ENCODE peak calls at places on chromosomes 2 and 18, in nine cellular contexts. X, I, W, G, H, N, Q, Y and A are unnamed samples. For H3K4me1, the result is how much of the 10 kb centered on the place peaks cover.

GRCh38 chr2:68100189-68100588 is 37.4 kb upstream of the C1D start:
- DNase-seq in N (no peak), W (no peak), X (no peak), Q (no peak), G (no peak), I (no peak), Y (no peak), H (no peak), A (no peak)

GRCh38 chr2:45497355-45497754 is 113.7 kb downstream of the SRBD1 start:
- DNase-seq in Q (no peak), X (no peak), N (no peak), H (no peak), W (no peak), I (no peak), G (no peak), Y (no peak), A (no peak)

GRCh38 chr2:60516826-60517225 is 36.6 kb downstream of the BCL11A start:
- DNase-seq in X (no peak), W (no peak), H (no peak), I (no peak), Q (no peak), Y (no peak), G (no peak), N (no peak), A (no peak)

GRCh38 chr18:52442686-52443085 is 102.7 kb downstream of the DCC start:
- DNase-seq in W (no peak), X (no peak), Q (no peak), G (no peak), N (no peak), Y (no peak), H (no peak), I (no peak), A (no peak)

GRCh38 chr2:231883468-231883881 is 42.7 kb downstream of the NPPC start:
- DNase-seq in Q (no peak), N (no peak), W (no peak), H (no peak), G (no peak), X (peak), I (no peak), Y (no peak), A (no peak)

GRCh38 chr2:181752301-181752700 is 72.0 kb upstream of the NEUROD1 start:
- DNase-seq in N (no peak), G (no peak), I (no peak), X (peak), W (no peak), Y (no peak), Q (no peak), H (no peak), A (no peak)

GRCh38 chr2:53234548-53234903 is 533.1 kb upstream of the CHAC2 start:
- DNase-seq in I (no peak), H (no peak), Q (no peak), N (no peak), X (no peak), W (no peak), Y (no peak), G (peak), A (peak)

GRCh38 chr2:64090264-64090663 is 54.0 kb downstream of the PELI1 start:
- DNase-seq in I (no peak), X (no peak), Q (no peak), W (no peak), G (peak), H (peak), Y (no peak), N (no peak), A (no peak)

GRCh38 chr2:156435725-156436476 is at the start of gene GPD2:
- DNase-seq in Y (peak), Q (peak), I (peak), G (peak), H (peak), X (peak), N (peak), W (peak), A (peak)

GRCh38 chr2:79713131-79713785 is 200.4 kb downstream of the CTNNA2 start:
- DNase-seq in W (no peak), Y (no peak), G (no peak), I (no peak), N (no peak), X (no peak), H (no peak), Q (no peak), A (no peak)

GRCh38 chr2:18763338-18763737 is 174.0 kb upstream of the NT5C1B start:
- DNase-seq in G (no peak), W (no peak), Y (no peak), I (no peak), X (no peak), Q (no peak), N (no peak), H (no peak), A (no peak)

GRCh38 chr2:209334188-209335017 is 89.4 kb upstream of the MAP2 start:
- DNase-seq in H (peak), G (peak), X (peak), N (peak), Q (no peak), Y (peak), W (no peak), I (peak), A (peak)

GRCh38 chr18:68623342-68623741 is 91.6 kb downstream of the TMX3 start:
- DNase-seq in I (peak), Q (peak), H (no peak), X (peak), W (no peak), Y (peak), N (peak), G (peak), A (no peak)

GRCh38 chr2:218622606-218623238 is 15.0 kb downstream of the PLCD4 start:
- DNase-seq in Y (no peak), Q (no peak), H (no peak), I (no peak), X (no peak), N (no peak), G (no peak), W (no peak), A (no peak)

GRCh38 chr2:188693771-188694170 is 280.4 kb upstream of the COL3A1 start:
- DNase-seq in H (no peak), Y (no peak), Q (no peak), W (no peak), I (no peak), X (no peak), G (no peak), N (no peak), A (no peak)

GRCh38 chr2:232280341-232280740 is 98.2 kb upstream of the ALPP start:
- DNase-seq in Q (peak), Y (no peak), N (no peak), W (no peak), G (no peak), I (no peak), X (no peak), H (no peak), A (no peak)

GRCh38 chr18:70423988-70424387 is 135.1 kb downstream of the SOCS6 start:
- DNase-seq in W (no peak), H (no peak), I (peak), Q (no peak), G (no peak), X (no peak), N (no peak), Y (no peak), A (peak)

GRCh38 chr2:202161106-202161836 is 77.1 kb downstream of the SUMO1 start:
- DNase-seq in Q (no peak), N (no peak), H (no peak), X (no peak), Y (no peak), W (no peak), G (no peak), I (no peak), A (no peak)

GRCh38 chr2:122795763-122796162 is 1040.3 kb downstream of the TSN start:
- DNase-seq in I (no peak), N (no peak), Q (no peak), X (no peak), H (no peak), W (no peak), G (no peak), Y (no peak), A (no peak)

GRCh38 chr2:121336528-121337294 is 51.7 kb upstream of the TFCP2L1 start:
- DNase-seq in H (peak), Q (peak), W (no peak), Y (no peak), N (no peak), I (no peak), G (peak), X (no peak), A (no peak)

GRCh38 chr18:5527603-5528002 is 16.2 kb downstream of the EPB41L3 start:
- DNase-seq in G (no peak), X (peak), W (no peak), Y (no peak), N (no peak), H (peak), I (no peak), Q (peak), A (peak)

GRCh38 chr2:47190188-47190818 is 35.2 kb upstream of the STPG4 start:
- DNase-seq in Y (no peak), G (no peak), H (no peak), Q (no peak), I (no peak), W (no peak), X (peak), N (no peak), A (no peak)

GRCh38 chr2:30686000-30686399 is 121.2 kb downstream of the CAPN13 start:
- DNase-seq in Y (peak), I (no peak), H (no peak), G (peak), Q (peak), W (no peak), X (no peak), N (peak), A (no peak)

GRCh38 chr18:34493566-34494358 is 216.3 kb upstream of the DTNA start:
- DNase-seq in G (peak), H (no peak), Y (no peak), I (no peak), X (peak), Q (peak), N (peak), W (no peak), A (no peak)

GRCh38 chr2:209913786-209914185 is 88.7 kb upstream of the RPE start:
- DNase-seq in H (no peak), Q (no peak), W (no peak), I (no peak), X (no peak), Y (no peak), N (no peak), G (no peak), A (no peak)

GRCh38 chr2:225006730-225007129 is 35.5 kb downstream of the DOCK10 start:
- DNase-seq in W (no peak), G (no peak), Y (no peak), N (no peak), Q (no peak), H (no peak), X (no peak), I (no peak), A (no peak)

GRCh38 chr2:29309090-29310054 is 194.2 kb downstream of the CLIP4 start:
- DNase-seq in G (peak), I (peak), Y (peak), H (peak), N (peak), X (peak), Q (no peak), W (no peak), A (peak)

GRCh38 chr2:235270951-235271350 is 222.9 kb upstream of the AGAP1 start:
- DNase-seq in N (no peak), X (no peak), G (no peak), Y (no peak), I (no peak), W (no peak), H (no peak), Q (no peak), A (no peak)

GRCh38 chr2:171668111-171668600 is 19.1 kb upstream of the DYNC1I2 start:
- DNase-seq in I (no peak), N (no peak), H (no peak), X (no peak), G (peak), W (no peak), Y (no peak), Q (no peak), A (no peak)

GRCh38 chr2:98487101-98487805 is 42.6 kb downstream of the INPP4A start:
- DNase-seq in Y (no peak), H (no peak), W (no peak), Q (no peak), X (no peak), I (no peak), N (no peak), G (no peak), A (no peak)

GRCh38 chr2:200219400-200220113 is 86.9 kb upstream of the SPATS2L start:
- DNase-seq in G (peak), W (no peak), Y (no peak), H (no peak), I (no peak), X (no peak), N (no peak), Q (no peak), A (no peak)

GRCh38 chr2:6011871-6012380 is 319.7 kb downstream of the SOX11 start:
- DNase-seq in W (no peak), N (peak), Q (no peak), H (no peak), I (no peak), G (peak), X (no peak), Y (no peak), A (no peak)

DNA sequence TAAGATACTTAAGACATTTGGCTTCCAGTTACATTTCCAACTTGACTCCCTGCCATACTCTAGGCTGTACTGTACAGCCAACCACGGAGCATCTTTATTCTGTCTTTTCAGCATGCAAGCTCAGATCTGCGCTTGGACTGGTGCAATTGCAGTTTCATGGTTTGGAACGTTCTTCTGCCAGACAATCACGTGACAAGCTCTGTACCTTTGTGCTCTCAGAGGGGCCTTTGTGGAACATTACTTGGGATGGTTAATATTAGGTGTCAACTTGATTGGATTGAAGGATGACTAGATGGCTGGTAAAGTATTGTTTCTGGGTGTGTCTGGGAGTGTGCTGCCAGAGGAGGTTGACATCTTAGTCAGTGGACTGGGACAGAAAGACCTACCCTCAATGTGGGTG is 325.7 kb downstream of the SOX11 start:
- DNase-seq in N (no peak), W (no peak), X (no peak), I (no peak), Y (no peak), H (no peak), G (no peak), Q (no peak), A (no peak)
- TF ChIP-seq CTCF in N (no peak), W (no peak), X (no peak), I (no peak), Y (no peak), H (no peak), G (no peak), Q (no peak), A (no peak)

DNA sequence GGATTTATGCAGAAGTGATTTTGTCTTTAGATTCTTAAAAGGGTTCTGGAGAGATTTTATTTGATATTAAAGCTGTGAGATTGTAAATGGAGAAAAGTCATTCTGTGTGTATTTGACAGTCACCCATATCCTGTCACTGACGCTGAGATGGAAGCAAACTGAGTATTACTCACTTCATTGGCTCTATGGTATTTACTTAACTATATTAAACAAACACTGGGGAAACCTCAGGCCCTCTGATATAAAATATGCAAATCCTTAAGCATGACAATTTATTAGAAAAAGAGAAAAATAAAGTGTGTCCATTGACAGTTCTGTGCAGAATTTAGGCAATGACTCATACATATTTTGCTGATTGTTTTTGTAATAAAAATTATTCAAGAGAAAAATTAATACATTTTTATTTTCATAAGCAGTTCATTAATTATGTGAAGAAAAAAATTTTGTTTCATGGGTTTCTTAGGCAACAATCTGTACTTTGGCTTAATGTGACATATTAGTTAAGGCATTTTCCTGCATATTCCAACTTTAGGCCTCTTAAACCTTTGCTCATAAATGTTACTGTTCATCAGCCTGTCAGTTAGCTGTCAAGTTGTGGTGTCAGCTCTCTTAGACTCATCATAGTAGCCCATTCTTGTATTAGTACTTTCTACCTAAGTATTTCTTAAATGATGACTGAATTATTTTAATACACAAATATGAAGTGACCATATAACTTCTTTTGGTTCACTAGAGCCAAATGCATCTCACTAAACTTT is 99.9 kb downstream of the PARD3B start:
- DNase-seq in I (no peak), N (no peak), X (peak), Y (no peak), H (no peak), W (no peak), G (no peak), Q (no peak), A (no peak)
- TF ChIP-seq POLR2AphosphoS5 in I (no peak), N (no peak), X (no peak), Y (no peak), H (no peak), W (no peak), G (no peak), Q (no peak), A (no peak)

DNA sequence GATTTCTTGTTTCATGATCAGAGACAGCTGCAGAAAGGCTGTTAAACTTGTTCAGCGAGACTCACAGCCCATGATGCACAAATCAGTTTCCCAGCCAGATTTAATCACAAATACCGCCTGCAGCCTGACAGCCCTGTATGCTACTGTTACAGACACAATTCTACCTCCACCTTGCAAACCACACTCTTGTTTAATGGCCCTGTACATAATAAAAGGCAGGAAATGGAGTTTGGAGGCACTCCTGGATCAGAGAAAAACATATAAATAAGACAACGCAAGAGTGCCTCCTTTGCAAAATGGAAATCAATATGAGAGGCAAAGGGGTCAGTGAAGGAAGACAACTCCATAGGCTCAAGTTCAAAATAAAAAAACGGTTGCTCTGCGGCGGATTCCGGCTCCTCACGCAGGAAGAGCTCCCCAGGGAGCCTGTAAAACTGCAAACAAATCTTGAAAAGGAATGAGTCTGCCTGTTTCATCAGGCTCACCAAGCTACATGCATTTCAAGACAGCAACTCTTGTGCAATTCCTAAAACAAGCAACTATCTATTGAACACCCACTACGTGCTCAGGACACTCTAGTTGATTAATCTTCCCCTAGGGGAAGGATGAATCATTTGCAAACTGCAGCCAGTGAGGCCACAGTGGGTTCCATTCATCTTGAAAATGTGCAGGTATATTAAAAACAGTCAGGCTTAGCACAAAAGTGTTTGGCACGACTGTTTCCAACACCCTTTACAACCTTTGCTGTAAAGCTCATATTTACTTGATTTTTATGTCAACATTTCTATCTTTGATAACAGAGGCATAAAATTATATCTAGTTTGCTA is 37.5 kb downstream of the TBC1D8 start:
- DNase-seq in N (peak), G (peak), I (peak), Q (no peak), W (no peak), X (no peak), Y (no peak), H (no peak), A (peak)
- H3K4me1 ChIP-seq in N (under half), G (half or more), I (half or more), Q (half or more), W (half or more), X (under half), Y (under half), H (under half), A (half or more)

DNA sequence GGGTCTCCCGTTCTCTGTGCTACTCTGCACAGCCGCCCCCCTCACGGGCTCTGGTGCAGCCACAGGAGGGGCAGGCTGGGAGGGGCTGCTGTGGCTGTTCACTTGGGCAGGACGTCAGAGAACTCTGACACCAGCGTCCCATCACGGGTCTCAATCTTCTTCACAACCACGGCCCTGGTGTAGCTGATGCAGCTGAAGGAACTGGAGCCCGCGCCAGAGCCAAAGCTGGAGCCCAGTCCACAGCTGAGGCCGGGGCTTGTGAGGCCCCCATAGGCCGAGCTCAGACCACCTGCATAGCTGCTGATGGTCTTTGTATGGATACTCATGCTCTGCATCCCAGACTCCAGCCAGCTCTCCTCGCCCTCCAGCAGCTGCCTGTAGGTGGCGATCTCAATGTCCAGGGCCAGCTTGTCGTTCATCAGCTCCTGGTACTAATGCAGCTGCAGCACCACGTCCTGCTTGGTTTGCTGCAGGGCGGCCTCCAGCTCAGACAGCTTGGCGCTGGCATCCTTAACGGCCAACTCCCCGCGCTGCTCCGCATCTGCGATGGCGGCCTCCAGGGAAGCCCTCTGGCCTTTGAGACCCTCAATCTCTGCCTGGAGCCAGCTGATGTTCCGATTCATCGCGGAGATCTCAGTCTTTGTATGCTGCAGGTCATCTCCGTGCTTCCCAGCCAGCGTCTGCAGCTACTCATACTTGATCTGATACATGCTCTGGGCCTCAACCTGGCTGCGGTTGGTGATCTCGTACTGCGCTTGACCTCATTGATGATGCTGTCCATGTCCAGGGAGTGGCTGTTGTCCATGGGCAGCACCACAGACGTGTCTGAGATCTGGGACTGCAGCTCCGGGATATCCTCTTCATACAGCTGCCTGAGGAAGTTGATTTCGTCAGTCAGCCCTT is 7.4 kb upstream of the DUSP19 start:
- DNase-seq in I (no peak), G (peak), Q (no peak), Y (no peak), W (no peak), H (peak), X (peak), N (no peak), A (peak)
- TF ChIP-seq CTCF in I (peak), G (peak), Q (no peak), Y (peak), W (no peak), H (no peak), X (peak), N (peak), A (peak)

GRCh38 chr2:27378096-27378808 is 2.3 kb downstream of the ZNF513 start:
- DNase-seq in X (no peak), G (peak), W (no peak), N (peak), Y (no peak), Q (no peak), I (no peak), H (no peak), A (no peak)

GRCh38 chr2:27376866-27377617 is 3.5 kb downstream of the ZNF513 start:
- DNase-seq in N (no peak), X (no peak), Q (no peak), I (no peak), Y (no peak), G (no peak), W (no peak), H (no peak), A (no peak)

GRCh38 chr2:27377618-27378095 is 2.9 kb downstream of the ZNF513 start:
- DNase-seq in Y (no peak), W (no peak), I (no peak), G (no peak), N (no peak), H (no peak), X (no peak), Q (no peak), A (no peak)

GRCh38 chr2:27376151-27376865 is 4.2 kb downstream of the ZNF513 start:
- DNase-seq in Y (no peak), W (no peak), X (no peak), N (no peak), H (no peak), G (no peak), I (no peak), Q (no peak), A (no peak)

GRCh38 chr2:27375513-27376099 is 4.9 kb downstream of the ZNF513 start:
- DNase-seq in G (no peak), X (no peak), H (no peak), Y (no peak), Q (no peak), N (peak), W (no peak), I (no peak), A (no peak)
- TF ChIP-seq POLR2AphosphoS5 in G (peak), X (no peak), H (no peak), Y (no peak), Q (no peak), N (no peak), W (no peak), I (no peak), A (no peak)